ENCODE peak calls at places on chromosomes 13 and 19, in seven cellular contexts. L is pancreas; Q is cardiac muscle cell; F is fibroblast of lung; G is uterus; Z is effector memory CD4-positive, alpha-beta T cell; U is neural progenitor cell. V is an unnamed sample. For H3K4me1, the result is how much of the 10 kb centered on the place peaks cover.

GRCh38 chr13:60629158-60629557 is 232.1 kb downstream of the TDRD3 start:
- DNase-seq in L (no peak), Q (no peak), F (no peak), G (no peak), Z (no peak), U (peak), V (no peak)

GRCh38 chr13:43805071-43805468 is 18.3 kb upstream of the ENOX1 start:
- DNase-seq in L (no peak), Q (peak), F (peak), G (no peak), Z (no peak), U (no peak), V (no peak)

GRCh38 chr19:47698631-47699359 is 14.4 kb upstream of the EHD2 start:
- DNase-seq in L (peak), Q (no peak), F (no peak), G (no peak), Z (no peak), U (no peak), V (no peak)

GRCh38 chr19:2325261-2326046 is 2.9 kb downstream of the LSM7 start:
- DNase-seq in L (peak), Q (no peak), F (no peak), G (no peak), Z (no peak), U (no peak), V (no peak)

GRCh38 chr13:43865892-43866291 is 13.6 kb downstream of the CCDC122 start:
- DNase-seq in L (no peak), Q (peak), F (peak), G (no peak), Z (no peak), U (no peak), V (no peak)

GRCh38 chr13:71378992-71379905 is 487.8 kb downstream of the DACH1 start:
- DNase-seq in L (no peak), Q (no peak), F (peak), G (no peak), Z (no peak), U (no peak), V (no peak)

GRCh38 chr19:12112238-12112637 is 27.9 kb downstream of the ZNF20 start:
- DNase-seq in L (no peak), Q (no peak), F (no peak), G (no peak), Z (no peak), U (no peak), V (no peak)

GRCh38 chr19:50252111-50252886 is 48.9 kb downstream of the MYH14 start:
- DNase-seq in L (no peak), Q (peak), F (peak), G (no peak), Z (no peak), U (peak), V (no peak)

GRCh38 chr19:7596191-7596937 is 701 bp downstream of the CAMSAP3 start:
- DNase-seq in L (peak), Q (no peak), F (no peak), G (no peak), Z (no peak), U (peak), V (no peak)

GRCh38 chr13:25109341-25109740 is 13.4 kb downstream of the PABPC3 start:
- DNase-seq in L (no peak), Q (no peak), F (no peak), G (no peak), Z (no peak), U (no peak), V (no peak)

GRCh38 chr13:110683203-110683883 is 22.6 kb downstream of the CARS2 start:
- DNase-seq in L (no peak), Q (peak), F (peak), G (no peak), Z (no peak), U (no peak), V (no peak)

GRCh38 chr19:47321582-47321981 is 10.4 kb upstream of the C5AR2 start:
- DNase-seq in L (no peak), Q (no peak), F (no peak), G (no peak), Z (no peak), U (no peak), V (no peak)

GRCh38 chr13:97122381-97122996 is 99.6 kb upstream of the MBNL2 start:
- DNase-seq in L (no peak), Q (peak), F (peak), G (no peak), Z (no peak), U (no peak), V (no peak)

GRCh38 chr13:113151745-113152707 is 6.4 kb upstream of the PROZ start:
- DNase-seq in L (peak), Q (peak), F (peak), G (peak), Z (no peak), U (no peak), V (no peak)

GRCh38 chr13:25214371-25215252 is 42.5 kb upstream of the AMER2 start:
- DNase-seq in L (no peak), Q (peak), F (peak), G (peak), Z (no peak), U (no peak), V (peak)

GRCh38 chr19:13574933-13575332 is 68.7 kb upstream of the CACNA1A start:
- DNase-seq in L (no peak), Q (peak), F (no peak), G (no peak), Z (no peak), U (peak), V (no peak)

GRCh38 chr13:86399572-86399971 is 600.4 kb upstream of the SLITRK6 start:
- DNase-seq in L (no peak), Q (no peak), F (no peak), G (no peak), Z (no peak), U (no peak), V (no peak)

GRCh38 chr19:30799854-30800755 is 427.9 kb downstream of the ZNF536 start:
- DNase-seq in L (no peak), Q (peak), F (no peak), G (no peak), Z (no peak), U (peak), V (peak)

GRCh38 chr19:22622901-22623840 is 11.0 kb upstream of the ZNF492 start:
- DNase-seq in L (no peak), Q (no peak), F (no peak), G (peak), Z (no peak), U (no peak), V (peak)

GRCh38 chr13:114077938-114078335 is 54.5 kb downstream of the RASA3 start:
- DNase-seq in L (peak), Q (peak), F (peak), G (peak), Z (no peak), U (peak), V (no peak)

GRCh38 chr19:14118165-14119051 is 846 bp upstream of the PRKACA start:
- DNase-seq in L (peak), Q (peak), F (peak), G (peak), Z (peak), U (peak), V (peak)

GRCh38 chr19:55692681-55693081 is 17.7 kb downstream of the EPN1 start:
- DNase-seq in L (peak), Q (no peak), F (no peak), G (no peak), Z (no peak), U (no peak), V (no peak)

GRCh38 chr13:67299072-67299635 is 69.0 kb upstream of the PCDH9 start:
- DNase-seq in L (no peak), Q (peak), F (peak), G (no peak), Z (no peak), U (no peak), V (no peak)

GRCh38 chr19:18500820-18501219 is 21.1 kb downstream of the ELL start:
- DNase-seq in L (peak), Q (no peak), F (no peak), G (peak), Z (no peak), U (no peak), V (peak)
- H3K4me1 ChIP-seq in L (half or more), Q (under half), F (under half), G (under half), Z (half or more), U (under half), V (half or more)

GRCh38 chr19:33440241-33440640 is 66.7 kb downstream of the CEBPG start:
- DNase-seq in L (peak), Q (no peak), F (no peak), G (no peak), Z (no peak), U (no peak), V (no peak)

GRCh38 chr19:33442706-33443105 is 69.2 kb downstream of the CEBPG start:
- DNase-seq in L (peak), Q (no peak), F (no peak), G (no peak), Z (no peak), U (no peak), V (no peak)

GRCh38 chr19:33440682-33441081 is 67.2 kb downstream of the CEBPG start:
- DNase-seq in L (peak), Q (no peak), F (no peak), G (no peak), Z (no peak), U (no peak), V (no peak)

GRCh38 chr19:33441277-33441699 is 67.8 kb downstream of the CEBPG start:
- DNase-seq in L (peak), Q (no peak), F (no peak), G (no peak), Z (no peak), U (no peak), V (no peak)

GRCh38 chr19:33441828-33442227 is 68.3 kb downstream of the CEBPG start:
- DNase-seq in L (peak), Q (no peak), F (no peak), G (peak), Z (no peak), U (no peak), V (no peak)
- H3K4me1 ChIP-seq in L (under half), Q (under half), F (under half), G (under half), Z (under half), U (under half), V (under half)

GRCh38 chr19:42248270-42249148 is 6.1 kb upstream of the GSK3A start:
- DNase-seq in L (peak), Q (no peak), F (no peak), G (no peak), Z (no peak), U (no peak), V (no peak)
- H3K4me1 ChIP-seq in L (under half), Q (under half), F (under half), G (under half), Z (under half), U (under half), V (half or more)

DNA sequence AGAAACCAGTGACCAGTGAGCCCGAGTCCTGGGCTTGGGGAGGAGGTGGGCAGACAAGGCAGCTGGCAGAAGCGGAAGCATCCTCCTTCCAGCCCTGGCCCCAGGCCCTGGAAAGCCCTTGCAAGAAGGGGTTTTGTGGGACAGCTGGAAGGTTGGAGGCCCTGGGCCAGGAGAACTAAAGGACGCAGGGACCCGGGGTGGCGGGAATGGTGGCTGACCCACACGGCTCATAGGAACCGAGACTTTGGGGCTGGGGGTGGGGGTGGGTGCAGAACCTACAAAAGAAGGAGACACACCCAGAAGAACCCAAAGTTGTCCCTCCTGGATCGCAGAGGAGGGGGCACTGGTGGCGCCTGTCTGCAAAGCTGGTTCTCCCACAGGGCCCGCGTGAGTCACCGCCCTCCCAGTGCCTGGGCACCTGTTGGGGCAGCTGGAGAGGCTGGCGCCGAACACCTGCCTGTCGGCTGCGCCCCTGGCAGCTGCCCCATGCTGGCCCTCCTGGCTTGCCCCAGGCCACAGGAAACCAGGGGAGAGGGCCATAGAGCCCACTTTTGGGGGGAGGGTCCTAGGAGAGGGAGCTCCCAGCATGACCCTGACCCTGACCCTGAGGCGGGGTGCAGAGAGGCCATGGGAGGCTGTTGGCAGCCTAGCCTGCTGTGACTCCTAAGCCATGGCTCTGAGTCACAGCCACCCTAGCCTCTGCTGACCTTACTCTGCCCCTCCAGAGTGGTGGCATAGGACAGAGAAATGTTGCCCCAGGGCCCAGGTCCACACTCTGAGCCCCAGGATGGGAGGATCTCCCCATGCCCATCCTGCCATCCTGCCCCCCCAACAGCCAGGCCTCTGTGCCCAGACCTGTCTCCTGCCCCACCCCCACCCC is 768 bp downstream of the DMPK start:
- DNase-seq in L (peak), Q (no peak), F (no peak), G (no peak), Z (no peak), U (no peak), V (peak)
- H3K4me1 ChIP-seq in L (under half), Q (under half), F (under half), G (under half), Z (under half), U (under half), V (half or more)

GRCh38 chr19:19404879-19405860 is at the start of gene GATAD2A:
- DNase-seq in L (peak), Q (peak), F (peak), G (peak), Z (peak), U (peak), V (peak)
- H3K4me1 ChIP-seq in L (under half), Q (under half), F (under half), G (under half), Z (under half), U (under half), V (half or more)

GRCh38 chr19:17755977-17756670 is 4.8 kb downstream of the FCHO1 start:
- DNase-seq in L (peak), Q (peak), F (peak), G (no peak), Z (peak), U (peak), V (peak)

GRCh38 chr19:17752865-17753639 is 1.8 kb downstream of the FCHO1 start:
- DNase-seq in L (no peak), Q (no peak), F (no peak), G (no peak), Z (no peak), U (no peak), V (no peak)

GRCh38 chr19:17755533-17755885 is 4.2 kb downstream of the FCHO1 start:
- DNase-seq in L (no peak), Q (no peak), F (no peak), G (no peak), Z (no peak), U (no peak), V (no peak)

GRCh38 chr19:17753976-17754375 is 2.7 kb downstream of the FCHO1 start:
- DNase-seq in L (no peak), Q (no peak), F (no peak), G (no peak), Z (no peak), U (peak), V (no peak)

DNA sequence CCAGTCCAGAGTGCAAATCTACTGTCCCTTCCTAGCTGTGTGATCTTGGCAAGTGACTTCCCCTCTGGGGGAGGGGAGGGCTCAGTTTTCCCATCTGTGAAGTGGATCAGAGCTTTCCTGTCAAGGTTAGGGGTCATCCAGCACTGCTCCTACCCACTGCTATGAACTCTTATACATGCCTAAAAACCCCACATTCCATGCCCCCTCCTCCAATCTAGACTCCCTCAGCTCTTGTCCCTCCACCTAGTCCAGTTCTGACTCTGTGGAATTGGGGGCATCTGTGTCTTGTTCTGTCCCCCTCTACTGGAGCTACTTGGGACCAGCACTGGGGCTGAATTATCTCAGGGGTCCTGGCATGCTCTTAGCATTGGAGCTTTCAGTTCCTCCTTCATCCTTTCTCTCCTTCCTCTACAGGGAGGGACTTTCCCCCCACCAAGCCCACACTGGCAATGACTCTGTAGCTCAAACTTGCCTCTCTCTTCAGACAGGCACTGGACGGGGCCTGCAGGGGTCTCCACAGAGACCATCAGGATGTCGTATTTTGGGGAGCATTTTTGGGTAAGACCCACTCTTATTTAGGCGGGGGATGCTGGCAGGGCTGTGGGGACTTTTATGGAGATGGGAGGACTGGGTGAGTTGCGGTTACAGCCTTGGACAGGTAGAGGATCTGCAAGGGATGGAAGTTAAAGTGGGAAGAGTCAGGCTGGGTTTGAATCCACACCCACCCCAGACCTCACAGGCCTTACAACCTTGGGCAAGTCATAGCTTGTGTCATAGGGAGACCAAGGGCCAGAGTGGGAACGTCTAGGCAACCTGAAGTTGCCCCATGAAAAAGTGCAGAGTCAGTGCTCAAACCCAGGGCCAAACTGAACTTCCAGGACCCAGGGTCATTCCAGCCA is 3.6 kb downstream of the FCHO1 start:
- DNase-seq in L (no peak), Q (no peak), F (no peak), G (no peak), Z (no peak), U (no peak), V (no peak)
- H3K4me1 ChIP-seq in L (under half), Q (under half), F (under half), G (under half), Z (under half), U (under half), V (under half)

DNA sequence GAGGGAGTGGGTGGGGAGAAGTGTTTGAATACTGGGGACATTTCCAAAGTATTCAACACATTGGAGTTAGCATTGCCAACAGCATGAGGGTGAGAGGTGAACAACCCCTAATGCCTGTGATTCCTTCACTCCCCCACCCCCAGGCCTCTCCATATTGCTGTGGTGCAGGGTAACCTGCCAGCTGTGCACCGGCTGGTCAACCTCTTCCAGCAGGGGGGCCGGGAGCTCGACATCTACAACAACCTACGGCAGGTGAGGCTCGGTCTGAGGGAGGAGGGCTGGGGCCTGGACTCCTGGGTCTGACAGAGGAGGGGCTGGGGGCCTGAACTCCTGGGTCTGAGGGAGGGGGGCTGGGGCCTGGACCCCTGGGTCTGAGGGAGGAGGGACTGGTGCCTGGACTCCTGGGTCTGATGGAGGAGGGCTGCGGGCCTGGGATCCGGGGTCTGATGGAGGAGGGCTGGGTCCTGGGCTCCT is 7.6 kb downstream of the BCL3 start:
- DNase-seq in L (peak), Q (no peak), F (no peak), G (no peak), Z (no peak), U (no peak), V (no peak)
- H3K4me1 ChIP-seq in L (under half), Q (under half), F (half or more), G (under half), Z (under half), U (under half), V (half or more)

GRCh38 chr13:50845211-50845610 is 1.7 kb upstream of the DLEU7 start:
- DNase-seq in L (no peak), Q (peak), F (peak), G (no peak), Z (no peak), U (no peak), V (no peak)
- H3K4me1 ChIP-seq in L (under half), Q (under half), F (under half), G (under half), Z (under half), U (under half), V (under half)